ENCODE peak calls at places on chromosomes 16 and 17, in six cellular contexts. W is pancreas, D is AG04450, O is SK-N-SH, G is esophagus muscularis mucosa, E is caudate nucleus. A is an unnamed sample.
A peak's percentile ranks its signal among the peaks of the same experiment; 100 is the strongest.

GRCh38 chr16:64398795-64399194 is 723.1 kb downstream of the CDH11 start:
- DNase-seq in W (no peak), G (no peak), O (no peak), E (no peak), D (no peak), A (no peak)

GRCh38 chr16:80263848-80264694 is 276.7 kb upstream of the DYNLRB2 start:
- DNase-seq in G (peak; percentile 79), O (no peak), E (no peak), D (no peak), W (no peak), A (no peak)

GRCh38 chr16:63461248-63461841 is 1425.1 kb upstream of the CDH8 start:
- DNase-seq in G (no peak), D (no peak), E (no peak), O (peak; percentile 18), W (peak; percentile 11), A (no peak)

GRCh38 chr17:58083491-58084316 is 485 bp downstream of the DYNLL2 start:
- DNase-seq in W (peak; percentile 64), E (no peak), O (peak; percentile 91), G (peak; percentile 90), D (no peak), A (no peak)

GRCh38 chr17:79033741-79034501 is 10.0 kb downstream of the C1QTNF1 start:
- DNase-seq in G (no peak), W (no peak), O (peak; percentile 52), D (no peak), E (peak; percentile 7), A (no peak)

GRCh38 chr17:80908206-80908605 is 83.4 kb upstream of the CHMP6 start:
- DNase-seq in O (no peak), E (no peak), D (no peak), G (no peak), W (no peak), A (no peak)

GRCh38 chr17:63306855-63307254 is 139.3 kb downstream of the CYB561 start:
- DNase-seq in W (no peak), G (no peak), D (no peak), O (no peak), E (no peak), A (no peak)

GRCh38 chr17:40450175-40450574 is 6.9 kb downstream of the IGFBP4 start:
- DNase-seq in D (no peak), G (no peak), E (no peak), W (peak; percentile 46), O (no peak), A (no peak)

GRCh38 chr17:78316867-78317816 is 42.7 kb downstream of the SOCS3 start:
- DNase-seq in O (peak; percentile 27), E (no peak), D (no peak), G (no peak), W (no peak), A (no peak)

GRCh38 chr16:72934661-72935403 is 113.1 kb downstream of the ZFHX3 start:
- DNase-seq in O (no peak), D (no peak), W (no peak), E (no peak), G (no peak), A (no peak)

GRCh38 chr17:40063034-40063765 is 435 bp downstream of the THRA start:
- DNase-seq in O (peak; percentile 82), D (no peak), E (no peak), W (peak; percentile 63), G (peak; percentile 92), A (no peak)

GRCh38 chr17:17661834-17662233 is 19.4 kb upstream of the RAI1 start:
- DNase-seq in E (no peak), D (no peak), W (no peak), G (no peak), O (peak; percentile 64), A (no peak)

GRCh38 chr16:52439750-52440149 is 107.2 kb downstream of the TOX3 start:
- DNase-seq in W (no peak), O (no peak), D (no peak), E (no peak), G (no peak), A (no peak)
- H3K27ac ChIP-seq in W (no peak overlapping the region), O (no peak overlapping the region), D (no peak overlapping the region), E (no peak overlapping the region), G (no peak overlapping the region), A (no peak overlapping the region)

GRCh38 chr17:15351925-15352324 is 10.5 kb upstream of the TEKT3 start:
- DNase-seq in D (peak; percentile 39), E (no peak), W (no peak), O (no peak), G (no peak), A (no peak)
- H3K27ac ChIP-seq in D (no peak overlapping the region), E (no peak overlapping the region), W (no peak overlapping the region), O (no peak overlapping the region), G (peak overlapping the region; percentile 68), A (no peak overlapping the region)

DNA sequence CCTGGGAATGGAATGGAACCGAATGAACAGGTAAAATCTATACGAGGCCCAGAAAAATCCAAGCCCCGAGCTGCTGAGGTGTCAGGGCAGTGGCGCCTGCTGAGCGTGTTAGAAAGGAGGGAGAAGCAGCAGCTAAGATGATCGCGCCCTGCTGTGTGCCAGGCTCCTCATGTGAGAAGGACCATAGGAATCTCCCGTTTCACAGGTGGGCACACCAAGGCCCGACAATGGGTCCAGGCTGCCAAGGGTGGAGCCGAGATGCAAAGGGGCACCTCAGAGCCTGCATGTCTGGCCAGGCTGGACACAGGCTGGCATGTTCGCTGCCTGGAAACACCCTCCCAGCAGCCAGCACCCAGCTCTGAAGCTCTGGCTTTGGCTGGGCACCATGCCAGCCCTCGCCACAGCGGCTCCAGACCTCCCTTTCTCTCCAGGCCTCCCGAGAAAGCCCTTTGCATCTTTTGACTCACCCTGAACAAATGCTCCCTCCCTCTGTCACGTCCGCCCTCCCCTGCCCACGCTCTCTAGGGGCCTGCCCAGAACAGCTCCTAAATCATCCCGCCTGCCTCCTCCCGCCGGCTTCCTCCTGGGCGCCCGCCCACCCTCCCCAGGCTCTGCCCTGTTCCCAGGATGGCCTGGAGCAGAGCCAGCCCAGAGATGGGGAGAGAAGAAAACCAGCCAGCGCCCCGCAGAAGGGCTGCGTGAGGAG is 217.8 kb upstream of the GSE1 start:
- DNase-seq in E (no peak), W (peak; percentile 54), D (peak; percentile 96), O (peak; percentile 94), G (no peak), A (no peak)
- H3K27ac ChIP-seq in E (no peak overlapping the region), W (peak overlapping the region; percentile 12), D (peak overlapping the region; percentile 85), O (peak overlapping the region; percentile 95), G (peak overlapping the region; percentile 71), A (no peak overlapping the region)

GRCh38 chr17:42192189-42193126 is 1.8 kb downstream of the GHDC start:
- DNase-seq in D (no peak), E (no peak), W (no peak), O (no peak), G (no peak), A (no peak)

GRCh38 chr17:42190491-42191180 is 3.7 kb downstream of the GHDC start:
- DNase-seq in W (no peak), E (no peak), G (no peak), D (no peak), O (peak; percentile 3), A (no peak)

GRCh38 chr17:42191209-42191608 is 3.1 kb downstream of the GHDC start:
- DNase-seq in O (peak; percentile 9), G (no peak), W (no peak), E (no peak), D (no peak), A (no peak)

GRCh38 chr17:42194133-42194899 is at the start of gene GHDC:
- DNase-seq in D (peak; percentile 30), G (peak; percentile 95), E (peak; percentile 70), W (peak; percentile 81), O (peak; percentile 93), A (peak; percentile 82)

DNA sequence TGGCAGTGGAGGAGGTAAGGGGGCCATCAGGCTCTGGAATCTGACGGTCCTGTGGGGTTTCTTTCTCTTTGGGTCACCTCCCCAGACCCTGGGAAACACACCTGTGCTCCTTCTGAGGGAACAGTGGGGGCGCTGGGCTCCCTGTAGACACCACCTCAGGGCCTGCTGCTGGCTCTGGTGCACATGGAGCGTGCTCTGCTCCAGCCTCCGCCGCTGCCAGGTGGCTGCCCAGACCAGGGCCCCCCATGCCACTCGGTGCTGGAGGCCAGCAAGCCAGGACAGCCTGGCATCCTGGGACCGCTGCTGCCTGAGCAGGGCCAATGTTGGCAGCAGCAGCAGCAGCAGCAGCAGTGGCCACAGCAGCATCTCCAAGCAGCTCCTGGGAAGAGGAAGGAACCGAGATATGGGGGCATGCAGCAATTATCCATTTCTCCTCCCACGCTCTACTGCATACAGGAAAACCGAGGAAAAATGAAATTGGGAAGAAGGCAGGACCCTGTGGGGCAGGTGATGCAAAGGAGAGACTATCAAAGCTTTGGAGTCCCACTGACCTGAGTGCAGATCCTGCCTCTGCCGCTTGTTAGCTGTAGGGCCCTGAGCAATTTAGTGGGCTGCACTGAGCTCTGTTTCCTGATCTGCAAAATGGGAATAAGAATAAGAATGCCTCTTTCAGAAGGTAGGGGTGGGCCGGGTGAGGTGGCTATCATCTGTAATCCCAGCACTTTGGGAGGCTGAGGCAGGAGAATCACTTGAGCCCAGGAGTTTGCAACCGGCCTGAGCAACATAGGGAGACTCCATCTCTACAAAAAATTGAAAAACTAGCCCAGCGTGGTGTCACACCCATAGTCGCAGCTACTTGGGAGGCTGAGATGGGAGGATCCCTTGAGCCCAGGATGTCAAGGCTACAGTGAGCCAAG is 820 bp downstream of the GHDC start:
- DNase-seq in D (no peak), W (no peak), E (no peak), O (no peak), G (no peak), A (no peak)
- H3K27ac ChIP-seq in D (no peak overlapping the region), W (peak overlapping the region; percentile 62), E (no peak overlapping the region), O (no peak overlapping the region), G (peak overlapping the region; percentile 82), A (peak overlapping the region; percentile 87)

GRCh38 chr16:87836346-87836843 is 32.9 kb downstream of the SLC7A5 start:
- DNase-seq in O (no peak), E (no peak), G (no peak), W (no peak), D (no peak), A (no peak)

GRCh38 chr16:87838643-87839541 is 30.4 kb downstream of the SLC7A5 start:
- DNase-seq in W (no peak), O (no peak), G (no peak), D (no peak), E (no peak), A (no peak)

GRCh38 chr16:87837627-87838289 is 31.5 kb downstream of the SLC7A5 start:
- DNase-seq in G (no peak), O (no peak), E (no peak), W (no peak), D (no peak), A (no peak)

GRCh38 chr16:87835882-87836331 is 33.4 kb downstream of the SLC7A5 start:
- DNase-seq in E (no peak), O (no peak), W (no peak), D (no peak), G (no peak), A (no peak)

GRCh38 chr16:87836844-87837581 is 32.3 kb downstream of the SLC7A5 start:
- DNase-seq in G (no peak), E (no peak), W (no peak), D (no peak), O (no peak), A (no peak)
- H3K27ac ChIP-seq in G (no peak overlapping the region), E (peak overlapping the region; percentile 26), W (no peak overlapping the region), D (no peak overlapping the region), O (no peak overlapping the region), A (no peak overlapping the region)